ENCODE peak calls at places on chromosomes 4 and X, in five cellular contexts. I, B, P, U and A are unnamed samples.

GRCh38 chrX:15151267-15152196 is 118.4 kb downstream of the ASB9 start:
- DNase-seq in I (peak), B (no peak), P (no peak), U (no peak), A (peak)

GRCh38 chr4:6938758-6939201 is 29.2 kb downstream of the TBC1D14 start:
- DNase-seq in I (no peak), B (no peak), P (no peak), U (no peak), A (no peak)

GRCh38 chr4:187826725-187827124 is 168.8 kb upstream of the ZFP42 start:
- DNase-seq in I (no peak), B (no peak), P (no peak), U (no peak), A (no peak)

GRCh38 chr4:145298885-145299284 is 118.5 kb upstream of the OTUD4 start:
- DNase-seq in I (no peak), B (no peak), P (no peak), U (no peak), A (no peak)

GRCh38 chr4:8724436-8725070 is 132.0 kb downstream of the CPZ start:
- DNase-seq in I (no peak), B (no peak), P (no peak), U (no peak), A (peak)

GRCh38 chr4:33625762-33626161 is 2618.6 kb downstream of the ARAP2 start:
- DNase-seq in I (no peak), B (no peak), P (no peak), U (no peak), A (no peak)

GRCh38 chrX:56788229-56788628 is 59.2 kb downstream of the NBDY start:
- DNase-seq in I (no peak), B (peak), P (no peak), U (no peak), A (peak)

GRCh38 chr4:14871676-14872430 is 130.4 kb upstream of the CPEB2 start:
- DNase-seq in I (no peak), B (no peak), P (peak), U (no peak), A (peak)

GRCh38 chr4:182862166-182862875 is 54.9 kb downstream of the DCTD start:
- DNase-seq in I (no peak), B (no peak), P (no peak), U (no peak), A (no peak)

GRCh38 chr4:38306482-38307071 is 346.4 kb downstream of the PTTG2 start:
- DNase-seq in I (peak), B (no peak), P (no peak), U (no peak), A (no peak)

GRCh38 chrX:56661193-56661592 is 67.8 kb upstream of the NBDY start:
- DNase-seq in I (no peak), B (no peak), P (no peak), U (no peak), A (no peak)

GRCh38 chr4:144647095-144647959 is 1.4 kb downstream of the HHIP start:
- DNase-seq in I (peak), B (no peak), P (peak), U (peak), A (no peak)